ENCODE peak calls at places on chromosomes 16 and 17, in ten cellular contexts. A is astrocyte; O is mucosa of descending colon; X is effector memory CD4-positive, alpha-beta T cell; F is kidney; L is stomach; U is ascending aorta; H is tibial nerve; E is upper lobe of right lung; N is H1. S is an unnamed sample.

GRCh38 chr17:45844695-45845375 is at the start of gene SPPL2C:
- DNase-seq in A (no peak), O (no peak), X (no peak), F (peak; percentile 57), L (no peak), U (no peak), H (no peak), E (no peak), N (no peak), S (no peak)

GRCh38 chr17:42537156-42537805 is 1.2 kb downstream of the NAGLU start:
- DNase-seq in A (no peak), O (peak; percentile 63), X (no peak), F (peak; percentile 79), L (no peak), U (no peak), H (no peak), E (peak; percentile 65), N (no peak), S (no peak)

GRCh38 chr16:86477642-86478041 is 32.7 kb upstream of the FOXF1 start:
- DNase-seq in A (peak; percentile 59), O (no peak), X (no peak), F (no peak), L (no peak), U (no peak), H (no peak), E (no peak), N (no peak), S (no peak)

GRCh38 chr16:30566531-30566930 is 5.0 kb downstream of the ZNF688 start:
- DNase-seq in A (no peak), O (no peak), X (no peak), F (no peak), L (no peak), U (no peak), H (no peak), E (no peak), N (no peak), S (no peak)

GRCh38 chr17:74373838-74374606 is 6.7 kb downstream of the GPR142 start:
- DNase-seq in A (no peak), O (no peak), X (no peak), F (no peak), L (peak; percentile 42), U (no peak), H (no peak), E (no peak), N (no peak), S (peak; percentile 86)

GRCh38 chr16:14309906-14310305 is 238.8 kb downstream of the MRTFB start:
- DNase-seq in A (peak; percentile 67), O (no peak), X (no peak), F (no peak), L (no peak), U (no peak), H (no peak), E (no peak), N (no peak), S (no peak)

GRCh38 chr16:50234771-50235556 is 31.4 kb upstream of the ADCY7 start:
- DNase-seq in A (peak; percentile 75), O (no peak), X (no peak), F (no peak), L (no peak), U (no peak), H (no peak), E (no peak), N (no peak), S (no peak)

GRCh38 chr16:12902511-12903324 is 1.3 kb downstream of the SHISA9 start:
- DNase-seq in A (no peak), O (no peak), X (no peak), F (peak; percentile 71), L (no peak), U (no peak), H (no peak), E (no peak), N (no peak), S (no peak)

GRCh38 chr17:61808442-61808841 is 54.9 kb downstream of the BRIP1 start:
- DNase-seq in A (no peak), O (no peak), X (no peak), F (no peak), L (no peak), U (no peak), H (no peak), E (no peak), N (no peak), S (no peak)

GRCh38 chr16:4377573-4378146 is 6.0 kb downstream of the VASN start:
- DNase-seq in A (no peak), O (no peak), X (no peak), F (no peak), L (peak; percentile 53), U (no peak), H (no peak), E (no peak), N (no peak), S (no peak)

GRCh38 chr16:4376126-4376819 is 4.6 kb downstream of the VASN start:
- DNase-seq in A (peak; percentile 78), O (peak; percentile 81), X (no peak), F (peak; percentile 98), L (peak; percentile 96), U (peak; percentile 78), H (peak; percentile 86), E (peak; percentile 94), N (no peak), S (no peak)

GRCh38 chr16:4378202-4378666 is 6.6 kb downstream of the VASN start:
- DNase-seq in A (no peak), O (peak; percentile 62), X (no peak), F (no peak), L (no peak), U (no peak), H (no peak), E (no peak), N (no peak), S (no peak)

GRCh38 chr16:4375717-4376116 is 4.1 kb downstream of the VASN start:
- DNase-seq in A (no peak), O (no peak), X (no peak), F (no peak), L (no peak), U (no peak), H (no peak), E (no peak), N (no peak), S (no peak)

GRCh38 chr16:4376820-4377572 is 5.3 kb downstream of the VASN start:
- DNase-seq in A (no peak), O (no peak), X (no peak), F (no peak), L (no peak), U (no peak), H (no peak), E (no peak), N (no peak), S (no peak)
- H3K4me1 ChIP-seq in A (peaks cover 67% of the 10 kb centered on the region), O (peaks cover 9% of the 10 kb centered on the region), X (peaks cover 34% of the 10 kb centered on the region), F (peaks cover 48% of the 10 kb centered on the region), L (peaks cover 89% of the 10 kb centered on the region), U (peaks cover 65% of the 10 kb centered on the region), H (peaks cover 69% of the 10 kb centered on the region), E (peaks cover 57% of the 10 kb centered on the region), N (peaks cover 65% of the 10 kb centered on the region), S (peaks cover 36% of the 10 kb centered on the region)

GRCh38 chr17:59357929-59358328 is 26.5 kb downstream of the YPEL2 start:
- DNase-seq in A (peak; percentile 77), O (no peak), X (no peak), F (no peak), L (no peak), U (no peak), H (no peak), E (no peak), N (no peak), S (no peak)
- H3K4me1 ChIP-seq in A (peaks cover 39% of the 10 kb centered on the region), O (peaks cover 12% of the 10 kb centered on the region), X (peaks cover 23% of the 10 kb centered on the region), F (peaks cover 37% of the 10 kb centered on the region), L (peaks cover 94% of the 10 kb centered on the region), U (peaks cover 94% of the 10 kb centered on the region), H (peaks cover 73% of the 10 kb centered on the region), E (peaks cover 59% of the 10 kb centered on the region), N (peaks cover 7% of the 10 kb centered on the region), S (no peaks in the 10 kb centered on the region)

GRCh38 chr16:20911361-20911760 is 10.8 kb downstream of the LYRM1 start:
- DNase-seq in A (no peak), O (no peak), X (no peak), F (no peak), L (no peak), U (no peak), H (no peak), E (no peak), N (no peak), S (no peak)

GRCh38 chr16:20906225-20906870 is 5.8 kb downstream of the LYRM1 start:
- DNase-seq in A (peak; percentile 92), O (no peak), X (no peak), F (no peak), L (no peak), U (no peak), H (peak; percentile 46), E (no peak), N (no peak), S (peak; percentile 32)

GRCh38 chr16:20915733-20916132 is 15.2 kb downstream of the LYRM1 start:
- DNase-seq in A (no peak), O (no peak), X (no peak), F (no peak), L (no peak), U (no peak), H (no peak), E (no peak), N (no peak), S (no peak)

GRCh38 chr16:20906871-20907255 is 6.3 kb downstream of the LYRM1 start:
- DNase-seq in A (no peak), O (no peak), X (no peak), F (no peak), L (no peak), U (no peak), H (no peak), E (no peak), N (no peak), S (no peak)

DNA sequence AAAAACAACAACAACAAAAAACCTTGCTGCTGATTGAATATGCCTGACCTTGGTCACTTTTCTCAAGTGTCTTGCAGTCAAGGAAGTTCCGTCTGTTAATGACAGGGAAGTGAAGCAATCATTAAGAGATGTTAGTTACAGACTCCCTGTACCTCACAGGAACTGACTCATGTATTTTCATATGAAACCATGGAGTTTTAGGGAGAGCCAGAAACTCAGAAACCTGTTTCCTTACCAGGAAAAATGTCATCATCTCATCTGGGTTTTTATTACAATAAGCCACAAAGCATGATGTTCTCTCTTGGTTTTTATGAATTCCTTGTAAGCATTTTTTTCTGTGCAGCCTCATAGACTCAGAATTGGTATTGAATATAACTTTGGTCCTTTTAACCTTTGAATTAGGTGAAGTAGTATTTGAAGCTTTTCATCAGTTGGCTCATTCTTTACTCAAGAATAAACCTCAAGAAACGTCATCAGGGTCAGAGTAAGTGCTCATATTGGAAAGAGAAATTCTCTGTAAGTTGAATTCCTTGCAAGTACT is 10.3 kb downstream of the LYRM1 start:
- DNase-seq in A (peak; percentile 96), O (no peak), X (no peak), F (no peak), L (no peak), U (no peak), H (no peak), E (no peak), N (no peak), S (no peak)
- H3K4me1 ChIP-seq in A (peaks cover 40% of the 10 kb centered on the region), O (no peaks in the 10 kb centered on the region), X (no peaks in the 10 kb centered on the region), F (peaks cover 13% of the 10 kb centered on the region), L (peaks cover 56% of the 10 kb centered on the region), U (peaks cover 68% of the 10 kb centered on the region), H (peaks cover 25% of the 10 kb centered on the region), E (peaks cover 53% of the 10 kb centered on the region), N (no peaks in the 10 kb centered on the region), S (peaks cover 19% of the 10 kb centered on the region)

DNA sequence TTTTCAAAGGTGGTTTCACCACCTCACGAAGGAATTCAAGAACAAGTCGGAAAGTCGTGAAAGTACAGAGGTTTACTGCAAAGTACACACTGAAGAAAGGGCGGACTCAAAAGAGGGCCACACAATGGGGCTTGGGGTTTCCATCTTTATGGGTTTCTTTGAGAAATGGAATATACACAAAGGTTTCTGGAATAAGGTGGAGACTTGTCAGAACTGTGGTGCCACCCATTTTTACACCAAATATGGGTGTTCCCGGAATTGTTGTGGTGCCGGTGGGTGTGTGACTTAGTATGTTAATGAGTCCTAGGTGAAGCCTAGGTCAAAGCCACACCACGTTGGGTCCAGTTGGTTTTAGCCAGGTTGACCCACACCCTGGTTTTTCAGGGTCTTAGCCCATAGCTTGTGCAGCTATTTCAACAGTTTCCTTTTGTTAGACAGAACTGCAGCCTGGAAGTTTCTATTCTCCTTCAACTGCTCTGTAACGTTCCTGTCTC is 567 bp upstream of the GCSH start:
- DNase-seq in A (no peak), O (no peak), X (no peak), F (no peak), L (no peak), U (no peak), H (no peak), E (no peak), N (no peak), S (no peak)
- H3K4me1 ChIP-seq in A (peaks cover 10% of the 10 kb centered on the region), O (peaks cover 10% of the 10 kb centered on the region), X (peaks cover 7% of the 10 kb centered on the region), F (no peaks in the 10 kb centered on the region), L (peaks cover 12% of the 10 kb centered on the region), U (no peaks in the 10 kb centered on the region), H (peaks cover 5% of the 10 kb centered on the region), E (no peaks in the 10 kb centered on the region), N (no peaks in the 10 kb centered on the region), S (peaks cover 3% of the 10 kb centered on the region)